ENCODE peak calls at places on chromosomes 12 and 14, in four cellular contexts. F, Z, U and W are unnamed samples.

GRCh38 chr14:104843006-104843405 is 22.1 kb upstream of the CEP170B start:
- DNase-seq in F (no peak), Z (no peak), U (no peak), W (no peak)

GRCh38 chr12:52249041-52249461 is 16.0 kb downstream of the KRT7 start:
- DNase-seq in F (no peak), Z (peak), U (no peak), W (no peak)

GRCh38 chr12:48943221-48943620 is 14.1 kb downstream of the ARF3 start:
- DNase-seq in F (no peak), Z (no peak), U (no peak), W (no peak)

GRCh38 chr14:102554835-102555819 is 37.3 kb upstream of the RCOR1 start:
- DNase-seq in F (peak), Z (no peak), U (peak), W (peak)

GRCh38 chr14:52827426-52827825 is 36.0 kb upstream of the GNPNAT1 start:
- DNase-seq in F (no peak), Z (no peak), U (no peak), W (no peak)

GRCh38 chr14:70052990-70053389 is 135.8 kb downstream of the SLC8A3 start:
- DNase-seq in F (no peak), Z (no peak), U (peak), W (no peak)

GRCh38 chr12:65948320-65949008 is 124.2 kb downstream of the HMGA2 start:
- DNase-seq in F (no peak), Z (peak), U (no peak), W (no peak)

GRCh38 chr14:56805201-56805991 is 4.9 kb downstream of the OTX2 start:
- DNase-seq in F (no peak), Z (no peak), U (no peak), W (no peak)

GRCh38 chr12:132279930-132280329 is 49.5 kb downstream of the GALNT9 start:
- DNase-seq in F (no peak), Z (no peak), U (no peak), W (no peak)

GRCh38 chr14:95774265-95775160 is 60.6 kb upstream of the TCL1A start:
- DNase-seq in F (peak), Z (peak), U (peak), W (peak)

GRCh38 chr14:56874375-56874774 is 64.1 kb upstream of the OTX2 start:
- DNase-seq in F (no peak), Z (no peak), U (no peak), W (peak)

GRCh38 chr12:68479261-68479581 is 131.5 kb upstream of the RAP1B start:
- DNase-seq in F (no peak), Z (no peak), U (no peak), W (no peak)

GRCh38 chr12:96473394-96474093 is 15.8 kb upstream of the CFAP54 start:
- DNase-seq in F (no peak), Z (no peak), U (no peak), W (no peak)

GRCh38 chr12:4270016-4270669 is 3.4 kb upstream of the CCND2 start:
- DNase-seq in F (no peak), Z (no peak), U (no peak), W (no peak)

GRCh38 chr14:68285421-68286179 is 466.0 kb downstream of the RAD51B start:
- DNase-seq in F (peak), Z (no peak), U (peak), W (no peak)

GRCh38 chr12:131947482-131948027 is 2.2 kb upstream of the EP400 start:
- DNase-seq in F (no peak), Z (no peak), U (no peak), W (no peak)